ENCODE peak calls at places on chromosomes 4 and X, in five cellular contexts. P is neural crest cell, R is colonic mucosa, Z is breast epithelium, L is IMR-90. I is an unnamed sample.

GRCh38 chr4:139709660-139710059 is 44.0 kb downstream of the MGST2 start:
- DNase-seq in P (no peak), R (no peak), Z (no peak), L (no peak), I (no peak)

GRCh38 chr4:39305902-39306677 is 60.1 kb downstream of the RFC1 start:
- DNase-seq in P (no peak), R (no peak), Z (no peak), L (no peak), I (peak; percentile 14)

GRCh38 chr4:81786063-81786763 is 314.5 kb upstream of the RASGEF1B start:
- DNase-seq in P (no peak), R (peak; percentile 42), Z (no peak), L (no peak), I (no peak)

GRCh38 chr4:6852582-6852981 is 57.0 kb upstream of the TBC1D14 start:
- DNase-seq in P (no peak), R (no peak), Z (no peak), L (no peak), I (no peak)

GRCh38 chr4:184281231-184282139 is 63.8 kb upstream of the ENPP6 start:
- DNase-seq in P (no peak), R (no peak), Z (no peak), L (no peak), I (no peak)

GRCh38 chrX:76420237-76420636 is 7.3 kb upstream of the MAGEE1 start:
- DNase-seq in P (no peak), R (no peak), Z (no peak), L (no peak), I (no peak)

GRCh38 chrX:24494544-24495113 is 29.5 kb downstream of the PDK3 start:
- DNase-seq in P (no peak), R (peak; percentile 71), Z (peak; percentile 46), L (peak; percentile 80), I (peak; percentile 49)

GRCh38 chr4:108466936-108467902 is 153.2 kb upstream of the RPL34 start:
- DNase-seq in P (no peak), R (no peak), Z (no peak), L (peak; percentile 93), I (peak; percentile 73)

GRCh38 chrX:130682990-130683389 is 220.0 kb downstream of the ENOX2 start:
- DNase-seq in P (no peak), R (no peak), Z (no peak), L (peak; percentile 59), I (peak; percentile 6)

GRCh38 chr4:82681759-82682158 is 116.8 kb downstream of the SCD5 start:
- DNase-seq in P (no peak), R (no peak), Z (no peak), L (no peak), I (no peak)

GRCh38 chr4:42331914-42332368 is 65.3 kb upstream of the SHISA3 start:
- DNase-seq in P (no peak), R (no peak), Z (no peak), L (peak; percentile 56), I (no peak)

GRCh38 chr4:89026542-89026941 is 30.4 kb downstream of the FAM13A start:
- DNase-seq in P (no peak), R (no peak), Z (no peak), L (no peak), I (no peak)

GRCh38 chr4:133324491-133324890 is 175.4 kb downstream of the PCDH10 start:
- DNase-seq in P (no peak), R (no peak), Z (no peak), L (no peak), I (no peak)

GRCh38 chr4:133323670-133324069 is 174.6 kb downstream of the PCDH10 start:
- DNase-seq in P (no peak), R (no peak), Z (no peak), L (no peak), I (no peak)

GRCh38 chr4:133316874-133317273 is 167.8 kb downstream of the PCDH10 start:
- DNase-seq in P (no peak), R (no peak), Z (no peak), L (no peak), I (no peak)

DNA sequence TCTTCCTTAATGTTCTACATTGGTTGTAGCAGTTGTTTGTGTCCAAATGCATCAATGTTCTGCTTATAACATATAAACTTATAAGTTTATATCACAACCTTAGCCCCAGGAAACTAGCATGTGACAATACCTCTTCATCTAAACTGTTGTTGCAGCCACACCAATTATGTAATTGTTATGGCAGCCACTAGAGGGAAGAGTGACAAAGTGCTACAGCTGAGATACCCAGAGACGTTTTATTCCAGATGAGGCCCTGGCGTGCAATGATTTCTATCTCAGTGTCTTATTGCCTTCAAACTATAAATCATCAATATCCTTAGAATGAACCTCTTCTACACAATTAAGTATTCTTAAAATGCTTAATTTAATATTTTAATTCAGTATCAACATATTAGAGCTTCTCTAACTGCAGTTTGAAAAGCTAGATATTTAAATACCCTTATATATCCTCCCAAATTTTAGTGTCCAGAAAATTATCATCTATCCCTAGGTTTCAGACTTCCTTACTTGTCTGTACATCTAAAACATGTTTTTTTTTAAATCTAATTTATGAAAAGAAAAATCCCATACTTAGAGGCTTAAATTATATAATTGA is 171.6 kb downstream of the PCDH10 start:
- DNase-seq in P (peak; percentile 6), R (no peak), Z (no peak), L (peak; percentile 3), I (no peak)
- TF ChIP-seq CTCF in P (peak; percentile 79), R (peak; percentile 17), Z (no peak), L (peak; percentile 36), I (peak; percentile 19)

DNA sequence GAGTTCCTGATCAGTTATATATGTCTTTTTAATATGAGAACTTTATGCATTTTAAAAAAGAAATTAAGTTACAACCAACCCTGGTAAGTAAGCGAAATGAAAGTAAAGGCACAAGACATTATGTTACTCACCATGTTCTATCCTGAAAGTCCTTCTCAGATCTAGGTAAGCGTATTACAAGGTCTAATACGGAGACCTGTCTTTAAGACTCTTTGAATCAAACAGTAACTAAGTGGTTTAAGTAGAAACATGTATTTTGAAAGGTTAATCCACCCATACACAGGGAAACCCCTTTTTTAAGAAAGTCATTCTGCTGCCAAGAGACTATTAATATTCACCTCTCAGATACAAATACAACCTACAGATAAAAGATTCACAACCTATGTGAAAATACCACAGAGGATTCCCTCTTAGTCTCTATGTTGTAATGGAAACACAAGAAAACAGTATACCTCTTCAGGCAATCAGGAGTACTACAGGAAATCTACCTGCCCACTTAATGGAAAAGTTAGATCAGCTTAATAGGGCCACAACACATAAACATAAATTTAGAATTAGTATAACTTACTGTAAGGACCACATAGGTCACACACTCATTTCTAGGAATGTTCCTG is 63.2 kb upstream of the TNIP3 start:
- DNase-seq in P (no peak), R (no peak), Z (no peak), L (no peak), I (no peak)
- TF ChIP-seq CTCF in P (no peak), R (no peak), Z (no peak), L (no peak), I (no peak)

GRCh38 chrX:39705299-39705698 is 392.5 kb downstream of the BCOR start:
- DNase-seq in P (no peak), R (peak; percentile 50), Z (peak; percentile 78), L (peak; percentile 88), I (peak; percentile 87)
- TF ChIP-seq CTCF in P (peak; percentile 52), R (no peak), Z (peak; percentile 65), L (peak; percentile 55), I (peak; percentile 64)

DNA sequence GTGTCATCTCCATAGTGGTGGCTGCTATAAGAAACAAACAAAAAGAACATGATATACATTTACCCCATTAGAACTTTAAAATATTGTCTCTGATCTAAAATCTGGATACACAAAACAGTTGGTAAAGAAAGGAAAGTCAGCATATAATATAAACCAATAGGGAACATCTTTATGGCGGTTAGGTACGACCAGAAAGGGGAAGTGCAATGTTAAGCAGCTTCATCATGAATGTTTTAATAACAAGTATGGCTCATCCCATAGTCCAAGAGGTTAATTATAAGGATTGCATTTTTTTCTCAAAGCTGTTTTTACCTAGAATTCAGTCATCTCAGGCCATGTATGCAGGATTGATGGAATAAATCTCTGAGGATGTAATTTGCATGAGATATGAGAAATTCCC is 1869.7 kb downstream of the PCDH7 start:
- DNase-seq in P (no peak), R (no peak), Z (no peak), L (no peak), I (no peak)
- TF ChIP-seq CTCF in P (no peak), R (no peak), Z (no peak), L (no peak), I (no peak)

GRCh38 chrX:72609313-72609712 is 36.7 kb upstream of the HDAC8 start:
- DNase-seq in P (no peak), R (no peak), Z (no peak), L (peak; percentile 6), I (no peak)
- TF ChIP-seq CTCF in P (no peak), R (no peak), Z (no peak), L (no peak), I (no peak)

DNA sequence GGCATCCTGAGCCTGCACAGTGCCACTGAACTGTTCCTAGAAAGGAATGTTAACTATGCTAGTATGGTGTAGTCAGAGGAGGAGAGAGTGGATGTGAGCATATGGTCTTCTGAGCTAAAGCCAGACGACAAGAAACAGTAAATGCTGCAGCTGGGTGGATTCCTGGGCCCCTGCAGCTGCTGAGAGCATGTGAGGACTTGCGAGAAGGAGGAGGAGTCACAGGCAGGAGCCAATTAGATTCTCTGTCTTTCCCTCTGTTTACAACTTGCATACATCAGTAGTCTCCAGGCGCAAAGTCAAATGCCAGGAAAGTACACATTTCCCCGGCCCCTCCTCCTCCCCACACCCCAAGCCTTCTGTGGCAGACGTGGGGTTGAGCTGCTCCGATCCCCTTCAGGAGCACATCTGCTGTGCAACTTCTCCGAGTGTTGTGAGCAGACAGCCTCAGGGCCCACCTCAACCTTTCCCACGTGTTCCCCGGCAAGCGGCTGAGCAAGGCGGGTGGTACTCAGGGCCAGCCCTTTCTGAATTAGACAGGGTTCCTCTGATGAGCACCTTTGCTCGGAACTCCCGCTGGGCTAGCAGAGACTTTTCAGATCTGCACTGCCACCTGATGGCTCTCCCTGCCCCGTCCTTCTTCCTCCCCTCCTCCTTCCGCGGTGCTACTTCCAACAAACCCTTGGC is 108.7 kb upstream of the ATP6AP2 start:
- DNase-seq in P (no peak), R (peak; percentile 40), Z (peak; percentile 42), L (peak; percentile 84), I (peak; percentile 89)
- TF ChIP-seq CTCF in P (no peak), R (no peak), Z (peak; percentile 28), L (no peak), I (no peak)

DNA sequence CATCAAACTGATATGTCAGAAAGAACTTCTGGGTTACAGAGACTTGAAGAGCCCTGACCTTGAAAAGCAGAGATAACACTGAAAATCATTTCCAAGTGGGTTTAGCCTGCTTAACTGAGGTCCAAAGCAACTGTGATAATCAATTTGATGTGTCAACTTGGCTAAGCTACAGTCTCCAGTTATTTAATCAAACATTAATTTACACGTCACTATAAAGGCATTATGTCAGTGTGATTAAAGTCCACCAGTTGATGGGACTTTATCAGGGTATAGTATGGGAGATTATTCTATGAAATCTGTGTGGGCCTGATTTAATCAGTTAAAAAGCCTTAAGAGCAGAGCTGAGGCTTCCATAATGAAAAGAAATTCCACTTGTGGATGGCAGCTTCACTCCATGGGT is 69.1 kb upstream of the PRSS48 start:
- DNase-seq in P (no peak), R (no peak), Z (no peak), L (no peak), I (no peak)
- TF ChIP-seq CTCF in P (no peak), R (no peak), Z (no peak), L (no peak), I (no peak)

I was measured in AG10803.